ENCODE peak calls at places on chromosomes 2 and 18, in ten cellular contexts. U is HCT116, L is stomach, I is K562, S is HepG2, G is sigmoid colon, H is adrenal gland, J is right lobe of liver, Y is endothelial cell of umbilical vein, Z is IMR-90. M is an unnamed sample.

GRCh38 chr2:120466704-120467054 is 120.7 kb downstream of the INHBB start:
- DNase-seq in U (no peak), L (no peak), I (no peak), S (peak; percentile 85), G (no peak), H (no peak), J (no peak), Y (no peak), Z (no peak), M (no peak)

GRCh38 chr2:126720031-126720368 is 64.0 kb downstream of the GYPC start:
- DNase-seq in U (no peak), L (no peak), I (no peak), S (no peak), G (no peak), H (no peak), J (no peak), Y (no peak), Z (peak; percentile 68), M (no peak)

GRCh38 chr2:45874324-45874723 is 222.8 kb downstream of the PRKCE start:
- DNase-seq in U (no peak), L (peak; percentile 84), I (no peak), S (no peak), G (peak; percentile 87), H (peak; percentile 76), J (peak; percentile 75), Y (no peak), Z (no peak), M (peak; percentile 96)

GRCh38 chr18:32011193-32011592 is 7.4 kb upstream of the RNF125 start:
- DNase-seq in U (no peak), L (no peak), I (no peak), S (no peak), G (no peak), H (no peak), J (no peak), Y (no peak), Z (no peak), M (no peak)

GRCh38 chr2:190978389-190979053 is 35.5 kb downstream of the STAT1 start:
- DNase-seq in U (no peak), L (no peak), I (no peak), S (no peak), G (no peak), H (no peak), J (no peak), Y (peak; percentile 83), Z (peak; percentile 85), M (no peak)

GRCh38 chr2:31033032-31033431 is 105.2 kb downstream of the GALNT14 start:
- DNase-seq in U (no peak), L (no peak), I (no peak), S (no peak), G (no peak), H (no peak), J (no peak), Y (no peak), Z (no peak), M (peak; percentile 8)

GRCh38 chr2:121245120-121245820 is 39.7 kb downstream of the TFCP2L1 start:
- DNase-seq in U (no peak), L (no peak), I (no peak), S (no peak), G (peak; percentile 45), H (no peak), J (no peak), Y (no peak), Z (no peak), M (no peak)

GRCh38 chr2:173355132-173355865 is 627 bp downstream of the CDCA7 start:
- DNase-seq in U (peak; percentile 28), L (peak; percentile 31), I (peak; percentile 69), S (peak; percentile 18), G (no peak), H (no peak), J (no peak), Y (peak; percentile 77), Z (peak; percentile 60), M (peak; percentile 86)

GRCh38 chr2:170566138-170566537 is 149.0 kb upstream of the SP5 start:
- DNase-seq in U (no peak), L (no peak), I (no peak), S (no peak), G (no peak), H (no peak), J (no peak), Y (no peak), Z (no peak), M (no peak)

GRCh38 chr18:74519320-74520095 is 14.8 kb upstream of the CNDP1 start:
- DNase-seq in U (no peak), L (peak; percentile 13), I (no peak), S (no peak), G (peak; percentile 59), H (no peak), J (peak; percentile 39), Y (no peak), Z (no peak), M (peak; percentile 63)

GRCh38 chr2:127695491-127696472 is 5.5 kb upstream of the SFT2D3 start:
- DNase-seq in U (peak; percentile 27), L (peak; percentile 48), I (no peak), S (no peak), G (peak; percentile 87), H (peak; percentile 67), J (no peak), Y (peak; percentile 75), Z (peak; percentile 40), M (no peak)

GRCh38 chr2:172098650-172099471 is 3.8 kb downstream of the DLX2 start:
- DNase-seq in U (no peak), L (no peak), I (peak; percentile 95), S (peak; percentile 84), G (peak; percentile 63), H (no peak), J (no peak), Y (peak; percentile 68), Z (peak; percentile 71), M (peak; percentile 89)

GRCh38 chr2:48572797-48573196 is 42.8 kb downstream of the STON1 start:
- DNase-seq in U (no peak), L (no peak), I (peak; percentile 20), S (peak; percentile 90), G (no peak), H (no peak), J (no peak), Y (no peak), Z (no peak), M (no peak)

GRCh38 chr18:55435592-55435991 is 152.4 kb downstream of the TCF4 start:
- DNase-seq in U (no peak), L (no peak), I (no peak), S (no peak), G (no peak), H (no peak), J (no peak), Y (no peak), Z (no peak), M (no peak)

GRCh38 chr2:110714824-110715223 is 17.5 kb upstream of the ACOXL start:
- DNase-seq in U (no peak), L (no peak), I (no peak), S (no peak), G (no peak), H (no peak), J (no peak), Y (no peak), Z (no peak), M (no peak)

DNA sequence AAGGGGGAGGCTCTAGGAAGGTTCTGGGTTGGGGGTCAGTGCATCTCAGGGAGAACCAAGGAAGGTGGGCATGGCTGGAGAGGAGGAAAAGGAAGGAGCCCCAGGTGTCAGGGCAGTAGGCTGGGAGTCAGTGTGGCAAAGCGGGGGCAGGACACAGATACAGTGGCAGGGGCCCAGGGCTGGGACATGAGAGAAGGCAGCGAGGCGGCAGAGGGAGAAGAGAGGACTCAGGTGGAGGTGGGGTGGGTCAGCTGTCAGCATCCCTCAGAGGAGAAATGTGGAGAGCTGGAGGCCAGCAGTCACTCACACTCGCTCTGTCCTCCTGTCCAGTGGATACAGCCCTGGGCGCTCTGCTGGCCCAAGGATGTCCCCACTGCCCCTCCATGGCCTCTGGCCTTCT is 5.6 kb upstream of the GMPPA start:
- DNase-seq in U (no peak), L (no peak), I (no peak), S (no peak), G (no peak), H (no peak), J (no peak), Y (no peak), Z (no peak), M (no peak)
- TF ChIP-seq POLR2A in U (no peak), L (no peak), I (no peak), S (no peak), G (no peak), H (no peak), J (no peak), Y (no peak), Z (no peak), M (no peak)

GRCh38 chr2:131146749-131147148 is 41.6 kb downstream of the PLEKHB2 start:
- DNase-seq in U (no peak), L (no peak), I (no peak), S (no peak), G (no peak), H (no peak), J (no peak), Y (no peak), Z (no peak), M (no peak)
- H3K4me3 ChIP-seq in U (no peak overlapping the region), L (no peak overlapping the region), I (no peak overlapping the region), S (no peak overlapping the region), G (no peak overlapping the region), H (no peak overlapping the region), J (no peak overlapping the region), Y (no peak overlapping the region), Z (no peak overlapping the region), M (no peak overlapping the region)

DNA sequence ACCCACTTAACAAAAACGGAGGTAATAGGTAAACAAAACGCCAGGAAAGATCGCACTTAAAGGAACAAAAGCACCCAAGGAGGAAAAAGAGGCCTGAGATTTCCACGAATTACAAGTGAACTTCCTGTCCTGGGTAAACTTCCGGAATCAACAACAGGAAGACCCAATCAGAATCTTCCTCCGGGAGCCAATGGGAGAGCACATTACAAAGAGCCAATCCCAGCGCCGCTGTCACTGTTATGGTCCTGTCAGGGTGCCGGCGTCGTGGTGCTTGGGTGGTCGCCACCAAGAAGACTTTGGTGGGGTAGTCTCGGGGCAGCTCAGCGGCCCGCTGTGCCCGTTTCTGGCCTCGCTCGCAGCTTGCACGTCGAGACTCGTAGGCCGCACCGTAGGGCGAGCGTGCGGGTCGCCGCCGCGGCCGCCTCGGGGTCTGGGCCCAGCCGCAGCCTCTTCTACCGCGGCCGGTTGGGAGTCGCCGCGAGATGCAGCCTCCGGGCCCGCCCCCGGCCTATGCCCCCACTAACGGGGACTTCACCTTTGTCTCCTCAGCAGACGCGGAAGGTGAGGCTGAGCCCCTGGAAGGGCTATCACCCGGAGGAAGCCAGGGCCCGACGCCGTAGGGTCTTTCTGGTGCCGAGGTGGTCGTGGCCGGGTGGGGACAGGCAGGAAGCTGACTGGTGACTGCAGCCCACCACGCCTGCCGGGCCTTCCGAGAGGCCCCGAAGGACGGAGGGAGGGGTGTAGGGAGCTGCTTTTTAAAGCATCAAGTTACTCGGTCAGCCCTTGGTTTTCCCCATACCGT is at the start of gene YIPF4:
- DNase-seq in U (peak; percentile 84), L (peak; percentile 86), I (peak; percentile 99), S (peak; percentile 96), G (peak; percentile 93), H (peak; percentile 88), J (peak; percentile 88), Y (peak; percentile 97), Z (peak; percentile 93), M (peak; percentile 93)
- TF ChIP-seq POLR2A in U (peak; percentile 80), L (no peak), I (peak; percentile 81), S (peak; percentile 77), G (no peak), H (no peak), J (peak; percentile 44), Y (peak; percentile 69), Z (peak; percentile 73), M (no peak)

DNA sequence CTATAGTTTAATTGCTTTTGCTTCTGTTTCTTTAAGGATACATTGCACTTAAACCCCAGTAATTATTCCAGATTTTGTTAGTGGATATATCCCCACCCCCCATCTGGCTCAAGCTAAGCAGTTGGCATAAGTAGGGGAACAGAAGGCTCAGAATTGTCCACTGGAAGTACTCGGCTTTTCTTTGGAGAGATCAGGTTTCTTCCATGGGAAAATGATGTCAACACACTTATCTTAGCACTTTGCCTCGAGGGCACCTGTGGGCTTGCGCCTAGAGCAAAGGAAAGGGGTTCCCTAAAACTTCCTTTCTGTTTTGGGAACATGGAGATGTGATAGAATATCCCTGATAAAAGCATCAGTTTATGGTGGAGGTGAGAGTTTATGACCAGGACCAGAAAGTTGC is 130.6 kb downstream of the FMNL2 start:
- DNase-seq in U (no peak), L (no peak), I (no peak), S (no peak), G (no peak), H (no peak), J (no peak), Y (no peak), Z (peak; percentile 17), M (peak; percentile 25)
- H3K4me3 ChIP-seq in U (no peak overlapping the region), L (no peak overlapping the region), I (no peak overlapping the region), S (no peak overlapping the region), G (no peak overlapping the region), H (no peak overlapping the region), J (no peak overlapping the region), Y (no peak overlapping the region), Z (no peak overlapping the region), M (no peak overlapping the region)

M was measured in lower leg skin.